ENCODE peak calls at places on chromosomes 7 and 10, in eight cellular contexts. One of them, this sample, is unnamed.

GRCh38 chr10:101015582-101015973 is 15.4 kb downstream of the PDZD7 start:
- DNase-seq in tibial nerve: no peak
- DNase-seq in Peyer's patch: no peak
- DNase-seq in ovary: no peak
- DNase-seq in endodermal cell: no peak
- DNase-seq in pancreas: no peak
- DNase-seq in osteoblast: no peak
- DNase-seq in uterus: no peak
- DNase-seq in this sample: no peak

GRCh38 chr10:131812012-131812403 is 88.8 kb upstream of the PPP2R2D start:
- DNase-seq in tibial nerve: no peak
- DNase-seq in Peyer's patch: peak; percentile 20
- DNase-seq in ovary: no peak
- DNase-seq in endodermal cell: no peak
- DNase-seq in pancreas: no peak
- DNase-seq in osteoblast: no peak
- DNase-seq in uterus: no peak
- DNase-seq in this sample: no peak

GRCh38 chr7:10973061-10973941 is at the start of gene PHF14:
- DNase-seq in tibial nerve: peak; percentile 86
- DNase-seq in Peyer's patch: peak; percentile 96
- DNase-seq in ovary: peak; percentile 96
- DNase-seq in endodermal cell: peak; percentile 98
- DNase-seq in pancreas: peak; percentile 99
- DNase-seq in osteoblast: peak; percentile 98
- DNase-seq in uterus: peak; percentile 97
- DNase-seq in this sample: peak; percentile 98

GRCh38 chr10:121595806-121596667 is 2.2 kb downstream of the FGFR2 start:
- DNase-seq in tibial nerve: no peak
- DNase-seq in Peyer's patch: no peak
- DNase-seq in ovary: peak; percentile 20
- DNase-seq in endodermal cell: peak; percentile 88
- DNase-seq in pancreas: no peak
- DNase-seq in osteoblast: no peak
- DNase-seq in uterus: peak; percentile 37
- DNase-seq in this sample: no peak

GRCh38 chr7:34315032-34315431 is 343.0 kb upstream of the NPSR1 start:
- DNase-seq in tibial nerve: no peak
- DNase-seq in Peyer's patch: no peak
- DNase-seq in ovary: no peak
- DNase-seq in endodermal cell: no peak
- DNase-seq in pancreas: no peak
- DNase-seq in osteoblast: no peak
- DNase-seq in uterus: no peak
- DNase-seq in this sample: no peak

GRCh38 chr10:29102233-29102632 is 186.6 kb upstream of the LYZL1 start:
- DNase-seq in tibial nerve: no peak
- DNase-seq in Peyer's patch: no peak
- DNase-seq in ovary: no peak
- DNase-seq in endodermal cell: no peak
- DNase-seq in pancreas: no peak
- DNase-seq in osteoblast: no peak
- DNase-seq in uterus: no peak
- DNase-seq in this sample: no peak

GRCh38 chr7:70779321-70779720 is 352.6 kb upstream of the GALNT17 start:
- DNase-seq in tibial nerve: no peak
- DNase-seq in Peyer's patch: no peak
- DNase-seq in ovary: no peak
- DNase-seq in endodermal cell: no peak
- DNase-seq in pancreas: no peak
- DNase-seq in osteoblast: no peak
- DNase-seq in uterus: no peak
- DNase-seq in this sample: no peak

GRCh38 chr10:129589546-129589945 is 122.5 kb downstream of the MGMT start:
- DNase-seq in tibial nerve: no peak
- DNase-seq in Peyer's patch: no peak
- DNase-seq in ovary: no peak
- DNase-seq in endodermal cell: peak; percentile 36
- DNase-seq in pancreas: peak; percentile 34
- DNase-seq in osteoblast: no peak
- DNase-seq in uterus: no peak
- DNase-seq in this sample: no peak

GRCh38 chr10:98312349-98312748 is 44.4 kb upstream of the LOXL4 start:
- DNase-seq in tibial nerve: no peak
- DNase-seq in Peyer's patch: no peak
- DNase-seq in ovary: no peak
- DNase-seq in endodermal cell: no peak
- DNase-seq in pancreas: no peak
- DNase-seq in osteoblast: peak; percentile 92
- DNase-seq in uterus: no peak
- DNase-seq in this sample: no peak

GRCh38 chr7:17530249-17530648 is 231.8 kb downstream of the AHR start:
- DNase-seq in tibial nerve: no peak
- DNase-seq in Peyer's patch: no peak
- DNase-seq in ovary: no peak
- DNase-seq in endodermal cell: no peak
- DNase-seq in pancreas: no peak
- DNase-seq in osteoblast: no peak
- DNase-seq in uterus: no peak
- DNase-seq in this sample: no peak

GRCh38 chr7:87354749-87355148 is 9.3 kb downstream of the CROT start:
- DNase-seq in tibial nerve: no peak
- DNase-seq in Peyer's patch: no peak
- DNase-seq in ovary: no peak
- DNase-seq in endodermal cell: no peak
- DNase-seq in pancreas: no peak
- DNase-seq in osteoblast: no peak
- DNase-seq in uterus: no peak
- DNase-seq in this sample: no peak

GRCh38 chr7:1058821-1059199 is 14.5 kb downstream of the GPR146 start:
- DNase-seq in tibial nerve: no peak
- DNase-seq in Peyer's patch: no peak
- DNase-seq in ovary: no peak
- DNase-seq in endodermal cell: no peak
- DNase-seq in pancreas: peak; percentile 27
- DNase-seq in osteoblast: peak; percentile 95
- DNase-seq in uterus: no peak
- DNase-seq in this sample: no peak
- TF ChIP-seq CTCF in tibial nerve: peak; percentile 31
- TF ChIP-seq CTCF in Peyer's patch: no peak
- TF ChIP-seq CTCF in ovary: no peak
- TF ChIP-seq CTCF in endodermal cell: no peak
- TF ChIP-seq CTCF in pancreas: no peak
- TF ChIP-seq CTCF in osteoblast: no peak
- TF ChIP-seq CTCF in uterus: no peak
- TF ChIP-seq CTCF in this sample: no peak

GRCh38 chr10:112728997-112729396 is 221.1 kb upstream of the TCF7L2 start:
- DNase-seq in tibial nerve: no peak
- DNase-seq in Peyer's patch: no peak
- DNase-seq in ovary: no peak
- DNase-seq in endodermal cell: no peak
- DNase-seq in pancreas: no peak
- DNase-seq in osteoblast: no peak
- DNase-seq in uterus: no peak
- DNase-seq in this sample: no peak
- H3K36me3 ChIP-seq in tibial nerve: no peaks in the 10 kb centered on the region
- H3K36me3 ChIP-seq in Peyer's patch: no peaks in the 10 kb centered on the region
- H3K36me3 ChIP-seq in ovary: no peaks in the 10 kb centered on the region
- H3K36me3 ChIP-seq in endodermal cell: no peaks in the 10 kb centered on the region
- H3K36me3 ChIP-seq in pancreas: no peaks in the 10 kb centered on the region
- H3K36me3 ChIP-seq in osteoblast: no peaks in the 10 kb centered on the region
- H3K36me3 ChIP-seq in uterus: no peaks in the 10 kb centered on the region
- H3K36me3 ChIP-seq in this sample: no peaks in the 10 kb centered on the region

GRCh38 chr10:18554479-18554878 is 96.9 kb downstream of the NSUN6 start:
- DNase-seq in tibial nerve: no peak
- DNase-seq in Peyer's patch: no peak
- DNase-seq in ovary: no peak
- DNase-seq in endodermal cell: no peak
- DNase-seq in pancreas: no peak
- DNase-seq in osteoblast: no peak
- DNase-seq in uterus: no peak
- DNase-seq in this sample: no peak
- H3K9me3 ChIP-seq in tibial nerve: no peaks in the 10 kb centered on the region
- H3K9me3 ChIP-seq in Peyer's patch: no peaks in the 10 kb centered on the region
- H3K9me3 ChIP-seq in ovary: no peaks in the 10 kb centered on the region
- H3K9me3 ChIP-seq in endodermal cell: peaks cover 68% of the 10 kb centered on the region
- H3K9me3 ChIP-seq in pancreas: no peaks in the 10 kb centered on the region
- H3K9me3 ChIP-seq in osteoblast: no peaks in the 10 kb centered on the region
- H3K9me3 ChIP-seq in uterus: no peaks in the 10 kb centered on the region
- H3K9me3 ChIP-seq in this sample: peaks cover 5% of the 10 kb centered on the region

GRCh38 chr10:43262902-43263466 is 3.9 kb downstream of the RASGEF1A start:
- DNase-seq in tibial nerve: no peak
- DNase-seq in Peyer's patch: no peak
- DNase-seq in ovary: no peak
- DNase-seq in endodermal cell: no peak
- DNase-seq in pancreas: peak; percentile 36
- DNase-seq in osteoblast: peak; percentile 83
- DNase-seq in uterus: no peak
- DNase-seq in this sample: no peak
- TF ChIP-seq CTCF in tibial nerve: no peak
- TF ChIP-seq CTCF in Peyer's patch: no peak
- TF ChIP-seq CTCF in ovary: no peak
- TF ChIP-seq CTCF in endodermal cell: no peak
- TF ChIP-seq CTCF in pancreas: no peak
- TF ChIP-seq CTCF in osteoblast: no peak
- TF ChIP-seq CTCF in uterus: no peak
- TF ChIP-seq CTCF in this sample: no peak

DNA sequence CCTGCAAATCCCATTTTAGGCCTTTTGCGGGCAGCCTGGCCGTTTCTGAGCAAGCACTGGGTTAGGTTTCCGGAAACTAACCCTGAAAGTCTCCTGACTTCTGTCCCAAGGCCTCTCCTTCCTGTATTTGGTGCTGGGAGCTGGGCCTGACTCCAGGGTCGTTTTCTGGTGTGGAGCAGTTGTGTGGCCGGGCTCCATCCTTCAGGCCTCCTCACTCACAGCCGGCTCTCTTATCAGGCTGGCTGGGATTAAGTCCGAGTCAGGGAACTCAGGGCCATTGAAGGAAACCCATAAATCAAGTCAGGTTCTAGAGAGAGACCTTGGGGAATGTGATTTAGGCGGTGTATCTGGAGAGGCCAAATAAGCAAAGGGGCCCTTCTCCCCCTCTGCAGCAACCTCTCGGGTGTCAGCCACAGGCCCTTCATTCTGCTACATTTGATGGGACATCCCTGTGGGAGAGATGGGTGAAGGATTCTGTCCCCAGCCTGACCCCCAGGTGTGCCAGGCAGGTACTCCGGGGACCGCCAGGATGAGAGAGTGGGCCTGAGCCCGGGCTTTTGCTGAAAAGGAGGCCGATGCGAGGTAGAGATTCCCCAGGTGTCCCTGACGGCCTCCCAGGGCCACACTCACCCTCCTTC is 3.3 kb downstream of the GATA3 start:
- DNase-seq in tibial nerve: no peak
- DNase-seq in Peyer's patch: no peak
- DNase-seq in ovary: no peak
- DNase-seq in endodermal cell: peak; percentile 72
- DNase-seq in pancreas: no peak
- DNase-seq in osteoblast: peak; percentile 71
- DNase-seq in uterus: no peak
- DNase-seq in this sample: no peak
- H3K36me3 ChIP-seq in tibial nerve: no peaks in the 10 kb centered on the region
- H3K36me3 ChIP-seq in Peyer's patch: no peaks in the 10 kb centered on the region
- H3K36me3 ChIP-seq in ovary: no peaks in the 10 kb centered on the region
- H3K36me3 ChIP-seq in endodermal cell: peaks cover 33% of the 10 kb centered on the region
- H3K36me3 ChIP-seq in pancreas: no peaks in the 10 kb centered on the region
- H3K36me3 ChIP-seq in osteoblast: no peaks in the 10 kb centered on the region
- H3K36me3 ChIP-seq in uterus: no peaks in the 10 kb centered on the region
- H3K36me3 ChIP-seq in this sample: no peaks in the 10 kb centered on the region

DNA sequence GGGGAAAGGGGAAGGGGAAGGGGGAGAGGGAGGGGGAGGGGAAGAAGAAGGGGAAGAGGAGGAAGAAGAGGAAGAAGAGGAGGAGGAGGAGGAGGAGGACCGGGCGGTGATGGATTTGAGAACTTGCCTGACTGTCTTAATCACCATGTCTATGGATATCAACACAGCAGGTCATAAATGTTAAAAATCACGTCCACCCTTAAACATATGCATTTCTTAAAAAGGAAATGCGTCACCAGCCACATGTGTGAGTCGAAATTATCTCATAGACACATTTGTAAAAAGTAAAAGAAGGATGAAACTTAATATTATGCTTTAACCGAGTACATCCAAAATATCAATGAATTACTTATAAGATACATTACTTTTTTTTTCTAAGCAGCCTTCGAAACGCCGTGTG is 42.0 kb upstream of the INSIG1 start:
- DNase-seq in tibial nerve: no peak
- DNase-seq in Peyer's patch: no peak
- DNase-seq in ovary: no peak
- DNase-seq in endodermal cell: no peak
- DNase-seq in pancreas: no peak
- DNase-seq in osteoblast: no peak
- DNase-seq in uterus: no peak
- DNase-seq in this sample: no peak
- H3K9me3 ChIP-seq in tibial nerve: no peaks in the 10 kb centered on the region
- H3K9me3 ChIP-seq in Peyer's patch: no peaks in the 10 kb centered on the region
- H3K9me3 ChIP-seq in ovary: no peaks in the 10 kb centered on the region
- H3K9me3 ChIP-seq in endodermal cell: no peaks in the 10 kb centered on the region
- H3K9me3 ChIP-seq in pancreas: no peaks in the 10 kb centered on the region
- H3K9me3 ChIP-seq in osteoblast: no peaks in the 10 kb centered on the region
- H3K9me3 ChIP-seq in uterus: no peaks in the 10 kb centered on the region
- H3K9me3 ChIP-seq in this sample: no peaks in the 10 kb centered on the region

This sample was measured in transverse colon.